ENCODE peak calls at places on chromosome 17, in eight cellular contexts. O is CD8-positive, alpha-beta T cell; V is psoas muscle; Z is uterus; D is GM12865; B is PC-9; K is chondrocyte; R is bronchial epithelial cell. L is an unnamed sample.
A peak's percentile ranks its signal among the peaks of the same experiment; 100 is the strongest.

GRCh38 chr17:56681561-56682266 is 88.2 kb downstream of the NOG start:
- DNase-seq in O (no peak), V (no peak), Z (no peak), D (peak; percentile 50), B (peak; percentile 58), K (no peak), R (peak; percentile 93), L (peak; percentile 32)

GRCh38 chr17:6450926-6451717 is 6.9 kb downstream of the PIMREG start:
- DNase-seq in O (no peak), V (no peak), Z (no peak), D (peak; percentile 43), B (no peak), K (no peak), R (no peak), L (no peak)

GRCh38 chr17:77303620-77304019 is 162.9 kb downstream of the SEC14L1 start:
- DNase-seq in O (no peak), V (no peak), Z (no peak), D (no peak), B (no peak), K (no peak), R (peak; percentile 32), L (no peak)

GRCh38 chr17:62689441-62690167 is 62.1 kb downstream of the MRC2 start:
- DNase-seq in O (no peak), V (no peak), Z (no peak), D (no peak), B (no peak), K (no peak), R (no peak), L (no peak)

GRCh38 chr17:41965694-41966375 is 760 bp upstream of the CNP start:
- DNase-seq in O (peak; percentile 70), V (peak; percentile 70), Z (peak; percentile 63), D (peak; percentile 78), B (peak; percentile 91), K (no peak), R (peak; percentile 94), L (peak; percentile 94)

GRCh38 chr17:40862985-40863733 is 3.9 kb downstream of the KRT12 start:
- DNase-seq in O (no peak), V (no peak), Z (no peak), D (peak; percentile 8), B (no peak), K (no peak), R (no peak), L (no peak)

GRCh38 chr17:81167638-81168037 is 1.6 kb upstream of the AATK start:
- DNase-seq in O (no peak), V (no peak), Z (no peak), D (no peak), B (no peak), K (no peak), R (no peak), L (no peak)

GRCh38 chr17:18241229-18241871 is 15.9 kb downstream of the LLGL1 start:
- DNase-seq in O (no peak), V (no peak), Z (no peak), D (no peak), B (no peak), K (no peak), R (no peak), L (no peak)

GRCh38 chr17:8757189-8757588 is 1.2 kb downstream of the SPDYE4 start:
- DNase-seq in O (no peak), V (no peak), Z (no peak), D (no peak), B (no peak), K (peak; percentile 68), R (no peak), L (no peak)

GRCh38 chr17:8754890-8755289 is 3.5 kb downstream of the SPDYE4 start:
- DNase-seq in O (no peak), V (no peak), Z (no peak), D (no peak), B (no peak), K (peak; percentile 54), R (no peak), L (no peak)

GRCh38 chr17:8753136-8753975 is 5.0 kb downstream of the SPDYE4 start:
- DNase-seq in O (no peak), V (no peak), Z (no peak), D (no peak), B (no peak), K (peak; percentile 72), R (no peak), L (no peak)

GRCh38 chr17:8755590-8756255 is 2.6 kb downstream of the SPDYE4 start:
- DNase-seq in O (no peak), V (no peak), Z (no peak), D (no peak), B (no peak), K (peak; percentile 43), R (no peak), L (no peak)

GRCh38 chr17:8753976-8754440 is 4.3 kb downstream of the SPDYE4 start:
- DNase-seq in O (no peak), V (no peak), Z (no peak), D (peak; percentile 50), B (no peak), K (no peak), R (peak; percentile 40), L (no peak)
- TF ChIP-seq CTCF in O (no peak), V (no peak), Z (no peak), D (peak; percentile 60), B (peak; percentile 36), K (peak; percentile 74), R (peak; percentile 48), L (no peak)

GRCh38 chr17:79837888-79838540 is 1.2 kb downstream of the CBX4 start:
- DNase-seq in O (peak; percentile 61), V (no peak), Z (no peak), D (peak; percentile 62), B (no peak), K (no peak), R (no peak), L (no peak)

GRCh38 chr17:79835953-79836951 is 3.0 kb downstream of the CBX4 start:
- DNase-seq in O (peak; percentile 21), V (no peak), Z (no peak), D (no peak), B (no peak), K (no peak), R (peak; percentile 26), L (no peak)

GRCh38 chr17:79835470-79835899 is 3.8 kb downstream of the CBX4 start:
- DNase-seq in O (peak; percentile 19), V (no peak), Z (no peak), D (no peak), B (no peak), K (no peak), R (no peak), L (no peak)

GRCh38 chr17:79838541-79839274 is 532 bp downstream of the CBX4 start:
- DNase-seq in O (peak; percentile 59), V (peak; percentile 72), Z (no peak), D (peak; percentile 66), B (peak; percentile 42), K (no peak), R (peak; percentile 23), L (no peak)

DNA sequence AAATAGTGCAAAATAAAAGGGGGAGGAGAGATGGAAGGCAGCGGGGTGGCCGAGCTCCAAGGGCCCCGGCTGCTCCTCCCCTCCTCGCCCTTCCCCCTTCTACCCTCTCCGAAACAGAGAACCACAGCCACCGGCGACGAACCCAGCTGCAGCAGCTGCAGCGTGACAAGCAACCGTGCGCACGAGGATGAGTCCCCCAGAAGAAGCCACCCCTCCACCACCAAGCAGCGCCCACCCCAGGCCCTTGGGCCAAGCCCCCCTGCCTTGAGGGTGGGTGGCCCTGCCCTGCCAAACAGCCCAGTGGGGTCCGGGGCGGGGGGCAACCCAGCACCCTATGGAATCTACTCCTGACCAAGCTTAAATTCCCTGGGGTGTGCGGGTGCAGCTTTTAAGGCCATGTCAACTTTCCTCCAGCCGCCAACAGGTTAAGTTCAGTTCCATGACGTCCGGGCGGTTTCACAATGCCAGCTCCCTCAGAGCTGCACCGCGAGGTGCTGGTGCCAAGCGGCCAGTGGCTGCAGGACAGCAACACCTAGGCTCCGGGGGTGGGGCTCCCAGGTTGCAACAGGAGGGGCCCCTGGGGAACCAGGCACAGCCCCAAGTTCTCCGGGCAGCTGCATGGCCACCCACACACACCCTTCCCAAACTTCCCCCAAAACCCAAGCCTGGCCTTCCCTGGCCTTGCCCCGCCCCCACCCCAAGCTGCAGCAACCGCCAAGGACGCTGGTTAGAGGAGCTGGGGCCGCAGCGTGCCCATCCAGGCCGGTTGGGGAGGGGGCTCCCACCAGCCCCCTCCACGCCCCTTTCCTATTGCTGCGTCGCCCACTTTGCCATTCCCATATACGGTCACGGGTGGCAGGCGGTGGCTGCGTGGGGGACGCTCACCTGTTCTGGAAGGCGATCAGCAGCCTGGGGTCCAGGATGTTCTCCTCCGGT is 2.0 kb downstream of the CBX4 start:
- DNase-seq in O (peak; percentile 77), V (peak; percentile 86), Z (no peak), D (peak; percentile 90), B (peak; percentile 89), K (no peak), R (peak; percentile 79), L (peak; percentile 89)
- TF ChIP-seq CTCF in O (no peak), V (peak; percentile 9), Z (no peak), D (no peak), B (no peak), K (no peak), R (peak; percentile 39), L (peak; percentile 30)

GRCh38 chr17:27817731-27818130 is 17.4 kb upstream of the NOS2 start:
- DNase-seq in O (no peak), V (no peak), Z (no peak), D (no peak), B (no peak), K (no peak), R (peak; percentile 8), L (no peak)

GRCh38 chr17:27821318-27821717 is 21.0 kb upstream of the NOS2 start:
- DNase-seq in O (no peak), V (no peak), Z (no peak), D (no peak), B (no peak), K (no peak), R (no peak), L (no peak)

GRCh38 chr17:27819171-27819544 is 18.8 kb upstream of the NOS2 start:
- DNase-seq in O (no peak), V (no peak), Z (no peak), D (no peak), B (no peak), K (no peak), R (no peak), L (no peak)

GRCh38 chr17:27816946-27817345 is 16.6 kb upstream of the NOS2 start:
- DNase-seq in O (no peak), V (no peak), Z (no peak), D (no peak), B (no peak), K (no peak), R (no peak), L (no peak)

DNA sequence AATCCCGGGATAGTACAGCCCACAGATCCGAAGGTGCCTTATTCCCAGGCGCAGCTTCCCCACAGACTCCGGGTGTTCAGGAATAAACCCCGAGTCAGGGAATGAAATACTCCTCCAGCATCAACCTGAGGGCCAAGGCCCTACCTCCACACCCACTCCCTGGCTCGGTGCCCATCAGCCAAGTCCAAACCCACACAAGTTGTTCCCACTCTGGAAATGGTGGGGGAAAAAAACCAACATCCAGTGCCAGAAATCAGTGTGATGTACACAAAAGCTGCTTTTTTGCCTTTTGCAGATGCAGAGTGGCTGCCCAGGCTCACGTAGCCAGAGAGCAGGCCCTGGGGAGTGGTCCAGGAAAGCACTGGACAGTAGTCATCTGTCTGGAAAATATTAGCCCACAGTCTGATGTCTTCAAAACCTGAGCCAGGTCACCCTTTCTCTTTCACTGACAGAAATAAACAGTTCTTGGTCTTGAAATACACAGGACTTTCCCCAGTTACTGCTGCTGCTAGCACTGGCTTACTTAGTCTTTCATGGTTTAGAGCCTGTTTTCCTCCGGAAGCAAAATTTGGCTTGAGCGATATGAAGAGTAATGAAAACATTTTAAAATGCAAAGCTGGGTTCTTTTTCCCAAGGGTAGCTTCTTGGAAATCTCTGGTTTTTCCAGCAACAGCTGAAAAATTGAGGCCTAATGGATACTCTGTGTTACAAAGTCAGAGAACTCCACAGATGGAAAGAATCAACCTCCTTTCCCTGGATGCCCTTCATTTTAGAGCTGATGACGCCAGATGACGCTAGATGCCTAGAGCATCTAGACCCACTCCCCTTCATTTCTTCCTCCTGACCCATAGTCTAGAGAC is 18.2 kb upstream of the NOS2 start:
- DNase-seq in O (no peak), V (no peak), Z (no peak), D (no peak), B (no peak), K (no peak), R (no peak), L (no peak)
- TF ChIP-seq CTCF in O (no peak), V (no peak), Z (no peak), D (no peak), B (no peak), K (no peak), R (no peak), L (no peak)

DNA sequence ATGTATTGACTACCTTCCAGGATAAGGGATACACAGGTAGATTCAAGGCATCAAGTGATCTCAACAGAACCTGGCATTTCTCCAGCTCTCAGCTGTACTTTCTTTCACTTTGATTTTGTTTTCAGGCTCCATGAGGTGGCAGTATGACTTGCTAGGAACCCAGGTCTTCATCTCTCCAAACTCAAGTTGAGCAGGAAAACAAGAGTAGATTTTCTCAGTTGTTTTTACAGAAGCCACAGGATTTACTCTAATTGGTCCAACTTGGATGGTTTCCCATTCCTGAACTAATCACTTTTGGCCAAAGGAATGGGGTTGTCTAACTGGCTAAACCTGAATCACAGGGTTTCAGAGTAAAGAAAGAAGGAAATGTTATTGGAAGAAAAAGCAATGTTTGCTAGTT is 146.6 kb downstream of the TRIM37 start:
- DNase-seq in O (no peak), V (no peak), Z (no peak), D (peak; percentile 61), B (peak; percentile 33), K (no peak), R (peak; percentile 78), L (peak; percentile 37)
- TF ChIP-seq CTCF in O (no peak), V (no peak), Z (no peak), D (peak; percentile 13), B (peak; percentile 49), K (peak; percentile 67), R (peak; percentile 23), L (no peak)